ENCODE peak calls at places on chromosomes 6 and 20, in four cellular contexts. S is NCI-H1105 treated with DMSO at 0.1 percent for 48 hours, O is suprapubic skin, J is anterior cingulate cortex. C is an unnamed sample.

GRCh38 chr6:32692019-32692418 is 25.6 kb upstream of the HLA-DQB1 start:
- DNase-seq in O (no peak), J (no peak), S (no peak), C (no peak)

GRCh38 chr6:137311940-137312339 is 92.8 kb upstream of the IFNGR1 start:
- DNase-seq in J (no peak), O (no peak), S (no peak), C (no peak)

GRCh38 chr20:38121741-38122140 is 43.3 kb downstream of the TGM2 start:
- DNase-seq in J (no peak), S (no peak), O (no peak), C (no peak)

GRCh38 chr6:12228447-12229146 is 61.6 kb upstream of the EDN1 start:
- DNase-seq in O (no peak), J (no peak), S (no peak), C (no peak)

GRCh38 chr20:18676366-18676765 is 88.5 kb downstream of the DTD1 start:
- DNase-seq in S (no peak), O (no peak), J (no peak), C (no peak)

GRCh38 chr6:3299221-3299620 is 40.5 kb downstream of the PSMG4 start:
- DNase-seq in S (no peak), O (peak; percentile 41), J (no peak), C (no peak)

GRCh38 chr20:21607971-21608735 is 94.3 kb upstream of the NKX2-2 start:
- DNase-seq in O (no peak), J (peak; percentile 70), S (peak; percentile 93), C (no peak)

GRCh38 chr6:4336778-4337442 is 201.5 kb upstream of the ECI2 start:
- DNase-seq in O (no peak), S (no peak), J (no peak), C (no peak)

GRCh38 chr6:1558388-1558787 is 51.3 kb upstream of the FOXC1 start:
- DNase-seq in J (no peak), O (no peak), S (no peak), C (peak; percentile 15)

GRCh38 chr20:8183526-8183925 is 51.5 kb downstream of the PLCB1 start:
- DNase-seq in O (no peak), J (no peak), S (no peak), C (peak; percentile 81)

GRCh38 chr6:36818741-36819140 is 20.5 kb downstream of the CPNE5 start:
- DNase-seq in O (no peak), J (no peak), S (no peak), C (no peak)

GRCh38 chr20:20931632-20932031 is 174.5 kb downstream of the LINC00237 start:
- DNase-seq in J (no peak), O (no peak), S (no peak), C (no peak)

GRCh38 chr6:142300758-142301251 is 1.0 kb upstream of the ADGRG6 start:
- DNase-seq in J (no peak), S (peak; percentile 32), O (no peak), C (peak; percentile 86)

GRCh38 chr6:132673376-132674094 is 14.6 kb upstream of the TAAR1 start:
- DNase-seq in O (no peak), J (no peak), S (peak; percentile 44), C (no peak)

GRCh38 chr20:63947638-63948456 is 8.4 kb downstream of the UCKL1 start:
- DNase-seq in J (peak; percentile 33), O (no peak), S (no peak), C (no peak)

GRCh38 chr6:34527751-34528670 is 28.1 kb downstream of the SPDEF start:
- DNase-seq in O (no peak), S (no peak), J (no peak), C (no peak)

GRCh38 chr6:72913797-72914196 is 291.9 kb downstream of the KCNQ5 start:
- DNase-seq in S (no peak), O (no peak), J (no peak), C (no peak)

GRCh38 chr20:3887870-3888614 is 1.1 kb upstream of the PANK2 start:
- DNase-seq in O (no peak), J (no peak), S (no peak), C (no peak)

GRCh38 chr6:15317934-15318902 is 72.3 kb downstream of the JARID2 start:
- DNase-seq in O (no peak), J (no peak), S (peak; percentile 8), C (no peak)

GRCh38 chr20:62956387-62957135 is 4.1 kb downstream of the SLC17A9 start:
- DNase-seq in S (no peak), J (no peak), O (no peak), C (no peak)

GRCh38 chr6:44100088-44100550 is 27.1 kb downstream of the MRPL14 start:
- DNase-seq in S (no peak), O (no peak), J (no peak), C (peak; percentile 51)

GRCh38 chr20:8662433-8662954 is 406.4 kb upstream of the PLCB4 start:
- DNase-seq in J (no peak), O (no peak), S (no peak), C (no peak)

C was measured in iris pigment epithelial cell.